ENCODE peak calls at places on chromosomes 13 and 19, in eight cellular contexts. N, V, H, M, T, D, Y and I are unnamed samples.

GRCh38 chr19:36747750-36748149 is 24.9 kb downstream of the ZNF850 start:
- DNase-seq in M (no peak), T (no peak), Y (no peak), N (no peak), H (no peak), V (no peak), D (no peak), I (no peak)

GRCh38 chr13:112101360-112101930 is 34.5 kb downstream of the SOX1 start:
- DNase-seq in T (no peak), N (no peak), V (no peak), D (no peak), Y (no peak), M (no peak), H (no peak), I (no peak)

GRCh38 chr13:60838581-60838980 is 441.6 kb downstream of the TDRD3 start:
- DNase-seq in Y (peak), M (no peak), T (no peak), H (no peak), V (no peak), N (no peak), D (no peak), I (peak)

GRCh38 chr19:45623984-45624383 is 15.2 kb downstream of the EML2 start:
- DNase-seq in N (no peak), D (no peak), Y (no peak), H (no peak), M (no peak), T (no peak), V (no peak), I (no peak)

GRCh38 chr13:44504146-44504545 is 72.0 kb downstream of the TSC22D1 start:
- DNase-seq in V (no peak), H (no peak), M (no peak), Y (no peak), N (no peak), D (no peak), T (peak), I (no peak)

GRCh38 chr19:48777720-48778119 is 22.4 kb downstream of the FGF21 start:
- DNase-seq in M (no peak), Y (no peak), D (no peak), T (no peak), H (no peak), V (no peak), N (no peak), I (no peak)

GRCh38 chr19:49125025-49125731 is 5.8 kb downstream of the PPFIA3 start:
- DNase-seq in V (peak), M (no peak), D (no peak), T (no peak), Y (no peak), H (no peak), N (no peak), I (no peak)

GRCh38 chr13:84362777-84363176 is 480.5 kb upstream of the SLITRK1 start:
- DNase-seq in H (no peak), D (no peak), M (no peak), V (no peak), N (no peak), T (no peak), Y (no peak), I (no peak)

GRCh38 chr13:102838982-102839381 is 6.8 kb upstream of the ERCC5 start:
- DNase-seq in T (no peak), H (no peak), M (no peak), N (no peak), Y (no peak), D (no peak), V (no peak), I (no peak)

GRCh38 chr13:60051754-60052153 is 112.0 kb downstream of the DIAPH3 start:
- DNase-seq in T (no peak), V (no peak), M (no peak), D (no peak), Y (no peak), H (no peak), N (no peak), I (no peak)

GRCh38 chr19:58055483-58055874 is 3.6 kb upstream of the ZNF135 start:
- DNase-seq in D (no peak), M (no peak), Y (no peak), H (no peak), T (no peak), V (no peak), N (no peak), I (no peak)

GRCh38 chr13:95191821-95192220 is 109.4 kb downstream of the ABCC4 start:
- DNase-seq in H (no peak), V (peak), N (peak), M (no peak), D (peak), T (peak), Y (peak), I (peak)

GRCh38 chr13:99866781-99867180 is 104.8 kb downstream of the ZIC5 start:
- DNase-seq in N (no peak), M (no peak), V (no peak), Y (no peak), H (no peak), D (no peak), T (no peak), I (no peak)

GRCh38 chr19:49896863-49897621 is at the start of gene IL4I1:
- DNase-seq in T (no peak), M (no peak), D (no peak), V (no peak), N (no peak), Y (peak), H (no peak), I (no peak)

GRCh38 chr19:49665301-49666119 is at the start of the genes BCL2L12 and IRF3:
- DNase-seq in Y (peak), H (peak), N (peak), M (peak), D (peak), V (peak), T (peak), I (peak)

GRCh38 chr13:62747629-62748028 is 1332.0 kb upstream of the PCDH20 start:
- DNase-seq in H (no peak), Y (peak), D (peak), M (no peak), N (no peak), V (no peak), T (no peak), I (no peak)

GRCh38 chr13:23472189-23472588 is 38.7 kb upstream of the SACS start:
- DNase-seq in T (no peak), V (no peak), N (no peak), D (no peak), H (no peak), M (no peak), Y (no peak), I (no peak)

GRCh38 chr13:85520445-85520844 is 278.8 kb downstream of the SLITRK6 start:
- DNase-seq in M (no peak), T (no peak), N (no peak), Y (no peak), H (no peak), D (no peak), V (no peak), I (no peak)

GRCh38 chr19:57813919-57814504 is 701 bp downstream of the ZNF552 start:
- DNase-seq in Y (peak), T (no peak), M (peak), V (no peak), D (peak), N (no peak), H (no peak), I (peak)

GRCh38 chr19:50202962-50203280 is 501 bp upstream of the MYH14 start:
- DNase-seq in N (no peak), H (no peak), Y (no peak), D (no peak), M (no peak), V (no peak), T (no peak), I (no peak)

GRCh38 chr19:45527731-45528130 is 20.5 kb downstream of the VASP start:
- DNase-seq in M (no peak), T (no peak), H (no peak), V (peak), Y (no peak), D (no peak), N (no peak), I (no peak)

GRCh38 chr19:49133621-49134454 is 14.5 kb downstream of the PPFIA3 start:
- DNase-seq in H (no peak), V (peak), M (no peak), D (peak), Y (no peak), N (peak), T (peak), I (peak)

GRCh38 chr13:49784886-49785570 is 7.5 kb downstream of the KPNA3 start:
- DNase-seq in T (no peak), Y (no peak), D (no peak), H (no peak), V (no peak), M (no peak), N (no peak), I (no peak)

GRCh38 chr19:35490364-35490763 is at the start of gene KRTDAP:
- DNase-seq in T (no peak), H (no peak), V (no peak), N (no peak), Y (no peak), M (no peak), D (no peak), I (no peak)

GRCh38 chr13:51444922-51445321 is 7.9 kb downstream of the INTS6 start:
- DNase-seq in T (no peak), Y (peak), H (no peak), V (no peak), N (no peak), D (peak), M (no peak), I (no peak)
- TF ChIP-seq CTCF in T (no peak), Y (no peak), H (no peak), V (peak), N (peak), D (peak), M (no peak), I (no peak)

GRCh38 chr19:1169921-1170885 is 3.9 kb downstream of the SBNO2 start:
- DNase-seq in N (peak), T (no peak), Y (no peak), M (peak), H (no peak), V (peak), D (no peak), I (peak)
- TF ChIP-seq POLR2A in N (peak), T (no peak), Y (no peak), M (no peak), H (no peak), V (no peak), D (no peak), I (no peak)

GRCh38 chr19:5995606-5996005 is 17.7 kb upstream of the RANBP3 start:
- DNase-seq in D (no peak), V (no peak), Y (no peak), N (no peak), M (no peak), H (no peak), T (no peak), I (no peak)
- H3K4me3 ChIP-seq in D (no peak), V (no peak), Y (no peak), N (no peak), M (no peak), H (no peak), T (no peak), I (no peak)

DNA sequence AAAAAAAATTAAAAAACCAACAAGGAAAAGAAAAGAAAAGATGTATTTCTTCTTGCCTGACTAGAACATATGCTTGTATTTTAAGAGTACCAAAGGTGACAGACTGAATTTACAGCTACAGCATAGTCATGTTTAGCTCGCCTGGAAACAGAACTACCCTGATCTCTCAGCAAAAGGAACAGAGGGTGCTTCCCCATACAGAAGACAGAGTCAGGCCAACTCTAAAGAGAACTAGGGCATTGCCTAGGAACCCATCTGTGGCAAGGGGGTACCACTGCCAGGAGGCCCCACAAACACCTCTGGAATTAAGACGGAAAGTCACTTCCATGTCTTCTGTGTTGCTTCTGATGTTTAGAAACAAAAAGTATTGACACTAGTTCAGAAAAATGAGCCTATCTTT is 252.1 kb upstream of the STARD13 start:
- DNase-seq in V (no peak), T (no peak), N (no peak), M (no peak), H (no peak), Y (no peak), D (no peak), I (no peak)
- TF ChIP-seq CTCF in V (no peak), T (no peak), N (no peak), M (no peak), H (no peak), Y (no peak), D (no peak), I (no peak)

DNA sequence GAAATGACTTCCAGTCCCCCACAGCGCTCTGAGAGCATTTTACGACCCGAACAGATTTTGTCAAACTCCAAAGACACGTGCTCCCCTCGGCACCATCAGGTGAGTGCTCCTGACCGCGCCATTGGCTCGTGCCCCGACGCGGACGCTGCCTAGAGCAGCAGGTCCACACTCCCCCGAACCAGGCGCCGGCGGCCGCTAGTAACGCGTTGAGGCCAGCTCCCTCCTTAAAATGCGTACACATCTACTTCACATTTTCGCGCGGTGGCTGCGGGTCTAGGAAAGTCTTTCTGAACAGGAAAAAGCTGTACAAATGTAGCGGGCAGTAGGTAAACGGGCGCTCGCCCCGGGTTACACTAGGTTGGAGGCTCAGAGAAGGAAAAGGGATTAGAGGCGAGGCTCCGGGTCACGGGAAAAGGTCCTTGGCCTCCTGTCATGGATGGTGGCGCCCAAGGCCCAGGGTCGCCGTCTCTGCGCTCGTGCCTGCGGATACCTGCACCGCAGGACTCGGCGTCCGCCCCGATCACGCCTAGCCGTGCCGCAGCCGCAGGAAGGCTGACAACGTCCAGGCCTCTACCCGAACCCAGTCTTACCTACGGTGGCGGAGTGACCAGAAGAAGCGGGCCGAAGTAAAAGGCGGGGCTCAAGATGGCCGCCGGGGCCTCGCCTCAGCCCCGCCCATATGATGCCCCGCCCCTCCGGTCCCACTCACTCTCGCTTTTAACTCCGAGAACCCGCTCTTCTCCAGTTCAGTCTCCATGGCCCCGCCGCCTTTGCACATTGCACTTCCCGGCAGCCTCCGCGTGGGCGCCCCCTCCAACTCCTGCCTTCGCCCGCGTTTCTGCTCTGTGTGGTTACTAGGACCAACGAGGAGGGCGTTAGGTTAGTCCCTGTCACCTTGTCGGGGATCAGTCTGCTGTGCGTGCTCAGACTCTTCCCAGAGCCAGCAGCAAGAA is at the start of gene ESD:
- DNase-seq in N (peak), D (peak), M (peak), Y (peak), H (peak), T (peak), V (peak), I (peak)
- TF ChIP-seq POLR2A in N (peak), D (peak), M (no peak), Y (peak), H (peak), T (no peak), V (no peak), I (peak)

DNA sequence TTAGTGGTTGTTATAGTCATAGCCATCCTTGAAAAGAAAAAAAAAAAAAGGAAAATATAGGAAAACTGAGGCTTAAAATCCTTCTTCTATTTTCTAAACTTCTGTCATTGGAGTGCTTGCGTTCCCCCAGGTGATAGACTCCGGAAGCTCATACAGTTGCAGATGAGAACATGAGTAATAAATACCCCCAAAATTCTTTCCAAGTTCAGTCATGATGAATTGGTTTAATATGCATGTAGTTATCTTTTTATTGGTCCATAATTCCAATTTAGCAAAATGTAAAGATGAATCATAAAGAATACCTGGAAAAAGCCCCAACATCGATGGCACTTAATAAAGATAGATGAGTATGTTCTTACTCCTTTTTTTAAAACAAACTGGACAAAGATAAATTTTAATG is 192.3 kb downstream of the SHISA2 start:
- DNase-seq in N (no peak), H (no peak), V (no peak), Y (no peak), M (no peak), D (no peak), T (no peak), I (no peak)
- H3K4me3 ChIP-seq in N (no peak), H (no peak), V (no peak), Y (no peak), M (no peak), D (no peak), T (no peak), I (no peak)

DNA sequence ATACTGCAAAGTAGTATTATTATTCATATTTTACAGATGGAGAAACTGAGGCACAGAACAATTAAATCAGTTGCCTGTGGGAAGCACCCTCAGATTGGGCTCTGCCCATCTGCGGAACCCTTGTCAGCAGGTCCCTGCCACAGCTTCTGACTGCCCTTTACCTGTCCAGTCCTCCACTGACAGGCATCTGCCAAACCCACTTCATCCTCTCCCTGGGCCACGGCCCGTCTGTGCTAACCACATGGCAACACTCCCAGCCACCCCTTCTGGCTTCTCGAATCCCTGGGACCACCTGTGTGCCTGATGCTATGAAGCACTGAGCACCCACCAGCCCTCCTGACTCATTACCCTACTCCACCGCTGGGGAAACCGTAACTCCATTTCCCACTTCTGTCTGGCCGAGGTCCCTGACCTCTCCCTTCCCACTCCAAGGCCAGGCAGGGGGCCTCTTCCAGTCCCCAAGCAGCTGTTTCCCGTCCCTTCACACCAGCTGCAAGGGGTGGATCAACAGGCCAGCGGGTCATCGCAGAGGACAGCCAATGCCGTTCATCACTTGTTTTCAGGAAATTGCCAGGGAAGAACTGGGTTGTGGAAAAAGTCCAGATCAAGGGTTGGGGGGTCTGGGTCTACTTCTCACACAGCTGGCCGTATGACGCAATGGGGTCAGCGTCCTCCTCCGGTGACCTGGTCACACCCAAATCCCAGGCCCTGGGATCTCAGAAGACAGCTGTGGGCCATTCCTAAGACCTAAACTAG is 2.5 kb downstream of the KANK3 start:
- DNase-seq in M (no peak), T (peak), V (peak), N (peak), Y (no peak), D (no peak), H (no peak), I (no peak)
- TF ChIP-seq CTCF in M (no peak), T (peak), V (no peak), N (no peak), Y (peak), D (no peak), H (no peak), I (no peak)